ENCODE peak calls at places on chromosomes 2 and 18, in four cellular contexts. One of them, this sample, is unnamed.

GRCh38 chr2:226115102-226115831 is 684.4 kb downstream of the IRS1 start:
- DNase-seq in fibroblast of lung: peak
- DNase-seq in activated CD8-positive, alpha-beta T cell treated with anti-CD3 and anti-CD28 coated beads for 36 hours: no peak
- DNase-seq in cardiac fibroblast: peak
- DNase-seq in this sample: peak

GRCh38 chr2:197909377-197909776 is 105.0 kb downstream of the PLCL1 start:
- DNase-seq in fibroblast of lung: peak
- DNase-seq in activated CD8-positive, alpha-beta T cell treated with anti-CD3 and anti-CD28 coated beads for 36 hours: no peak
- DNase-seq in cardiac fibroblast: peak
- DNase-seq in this sample: peak

GRCh38 chr2:236841389-236841788 is 244.3 kb upstream of the COPS8 start:
- DNase-seq in fibroblast of lung: no peak
- DNase-seq in activated CD8-positive, alpha-beta T cell treated with anti-CD3 and anti-CD28 coated beads for 36 hours: no peak
- DNase-seq in cardiac fibroblast: no peak
- DNase-seq in this sample: no peak

GRCh38 chr2:128748336-128748735 is 429.7 kb upstream of the HS6ST1 start:
- DNase-seq in fibroblast of lung: no peak
- DNase-seq in activated CD8-positive, alpha-beta T cell treated with anti-CD3 and anti-CD28 coated beads for 36 hours: no peak
- DNase-seq in cardiac fibroblast: no peak
- DNase-seq in this sample: no peak

GRCh38 chr2:61011649-61012048 is 5.9 kb upstream of the PEX13 start:
- DNase-seq in fibroblast of lung: peak
- DNase-seq in activated CD8-positive, alpha-beta T cell treated with anti-CD3 and anti-CD28 coated beads for 36 hours: no peak
- DNase-seq in cardiac fibroblast: peak
- DNase-seq in this sample: peak

GRCh38 chr2:226699321-226699720 is 100.3 kb downstream of the IRS1 start:
- DNase-seq in fibroblast of lung: peak
- DNase-seq in activated CD8-positive, alpha-beta T cell treated with anti-CD3 and anti-CD28 coated beads for 36 hours: no peak
- DNase-seq in cardiac fibroblast: peak
- DNase-seq in this sample: peak

GRCh38 chr2:84906900-84907714 is 1.7 kb downstream of the TMSB10 start:
- DNase-seq in fibroblast of lung: peak
- DNase-seq in activated CD8-positive, alpha-beta T cell treated with anti-CD3 and anti-CD28 coated beads for 36 hours: peak
- DNase-seq in cardiac fibroblast: peak
- DNase-seq in this sample: peak

GRCh38 chr2:235170016-235170415 is 218.2 kb downstream of the SH3BP4 start:
- DNase-seq in fibroblast of lung: peak
- DNase-seq in activated CD8-positive, alpha-beta T cell treated with anti-CD3 and anti-CD28 coated beads for 36 hours: no peak
- DNase-seq in cardiac fibroblast: peak
- DNase-seq in this sample: peak

GRCh38 chr2:10901565-10901964 is 10.2 kb upstream of the KCNF1 start:
- DNase-seq in fibroblast of lung: no peak
- DNase-seq in activated CD8-positive, alpha-beta T cell treated with anti-CD3 and anti-CD28 coated beads for 36 hours: no peak
- DNase-seq in cardiac fibroblast: no peak
- DNase-seq in this sample: no peak

GRCh38 chr2:62687644-62688043 is 17.9 kb upstream of the EHBP1 start:
- DNase-seq in fibroblast of lung: no peak
- DNase-seq in activated CD8-positive, alpha-beta T cell treated with anti-CD3 and anti-CD28 coated beads for 36 hours: no peak
- DNase-seq in cardiac fibroblast: no peak
- DNase-seq in this sample: no peak

GRCh38 chr2:30778611-30779010 is 28.6 kb downstream of the CAPN13 start:
- DNase-seq in fibroblast of lung: no peak
- DNase-seq in activated CD8-positive, alpha-beta T cell treated with anti-CD3 and anti-CD28 coated beads for 36 hours: no peak
- DNase-seq in cardiac fibroblast: no peak
- DNase-seq in this sample: no peak

GRCh38 chr2:158253170-158253569 is 151.5 kb downstream of the UPP2 start:
- DNase-seq in fibroblast of lung: no peak
- DNase-seq in activated CD8-positive, alpha-beta T cell treated with anti-CD3 and anti-CD28 coated beads for 36 hours: no peak
- DNase-seq in cardiac fibroblast: no peak
- DNase-seq in this sample: no peak

GRCh38 chr2:121860033-121860810 is 104.8 kb downstream of the TSN start:
- DNase-seq in fibroblast of lung: peak
- DNase-seq in activated CD8-positive, alpha-beta T cell treated with anti-CD3 and anti-CD28 coated beads for 36 hours: no peak
- DNase-seq in cardiac fibroblast: peak
- DNase-seq in this sample: peak

GRCh38 chr2:111194835-111195621 is 74.3 kb downstream of the BCL2L11 start:
- DNase-seq in fibroblast of lung: no peak
- DNase-seq in activated CD8-positive, alpha-beta T cell treated with anti-CD3 and anti-CD28 coated beads for 36 hours: no peak
- DNase-seq in cardiac fibroblast: no peak
- DNase-seq in this sample: no peak

GRCh38 chr2:166126014-166126639 is 1.7 kb downstream of the SCN1A start:
- DNase-seq in fibroblast of lung: peak
- DNase-seq in activated CD8-positive, alpha-beta T cell treated with anti-CD3 and anti-CD28 coated beads for 36 hours: no peak
- DNase-seq in cardiac fibroblast: peak
- DNase-seq in this sample: peak

GRCh38 chr2:120758181-120759048 is 22.7 kb downstream of the GLI2 start:
- DNase-seq in fibroblast of lung: peak
- DNase-seq in activated CD8-positive, alpha-beta T cell treated with anti-CD3 and anti-CD28 coated beads for 36 hours: no peak
- DNase-seq in cardiac fibroblast: peak
- DNase-seq in this sample: no peak

GRCh38 chr2:69010437-69011194 is 2.4 kb upstream of the ANTXR1 start:
- DNase-seq in fibroblast of lung: no peak
- DNase-seq in activated CD8-positive, alpha-beta T cell treated with anti-CD3 and anti-CD28 coated beads for 36 hours: no peak
- DNase-seq in cardiac fibroblast: no peak
- DNase-seq in this sample: no peak

GRCh38 chr18:13500227-13500865 is 226.0 kb downstream of the FAM210A start:
- DNase-seq in fibroblast of lung: peak
- DNase-seq in activated CD8-positive, alpha-beta T cell treated with anti-CD3 and anti-CD28 coated beads for 36 hours: peak
- DNase-seq in cardiac fibroblast: peak
- DNase-seq in this sample: peak

GRCh38 chr2:12728221-12728777 is 11.6 kb downstream of the TRIB2 start:
- DNase-seq in fibroblast of lung: no peak
- DNase-seq in activated CD8-positive, alpha-beta T cell treated with anti-CD3 and anti-CD28 coated beads for 36 hours: peak
- DNase-seq in cardiac fibroblast: no peak
- DNase-seq in this sample: no peak

GRCh38 chr2:187842978-187843847 is 289.0 kb upstream of the TFPI start:
- DNase-seq in fibroblast of lung: peak
- DNase-seq in activated CD8-positive, alpha-beta T cell treated with anti-CD3 and anti-CD28 coated beads for 36 hours: no peak
- DNase-seq in cardiac fibroblast: peak
- DNase-seq in this sample: peak

GRCh38 chr18:56321470-56321869 is 316.9 kb downstream of the TXNL1 start:
- DNase-seq in fibroblast of lung: peak
- DNase-seq in activated CD8-positive, alpha-beta T cell treated with anti-CD3 and anti-CD28 coated beads for 36 hours: no peak
- DNase-seq in cardiac fibroblast: peak
- DNase-seq in this sample: no peak

GRCh38 chr2:119371111-119371510 is 4.3 kb downstream of the DBI start:
- DNase-seq in fibroblast of lung: no peak
- DNase-seq in activated CD8-positive, alpha-beta T cell treated with anti-CD3 and anti-CD28 coated beads for 36 hours: no peak
- DNase-seq in cardiac fibroblast: no peak
- DNase-seq in this sample: no peak

GRCh38 chr18:47283476-47283875 is 32.0 kb upstream of the SKOR2 start:
- DNase-seq in fibroblast of lung: peak
- DNase-seq in activated CD8-positive, alpha-beta T cell treated with anti-CD3 and anti-CD28 coated beads for 36 hours: no peak
- DNase-seq in cardiac fibroblast: peak
- DNase-seq in this sample: peak

GRCh38 chr2:95273911-95274290 is 348 bp upstream of the PROM2 start:
- DNase-seq in fibroblast of lung: no peak
- DNase-seq in activated CD8-positive, alpha-beta T cell treated with anti-CD3 and anti-CD28 coated beads for 36 hours: no peak
- DNase-seq in cardiac fibroblast: no peak
- DNase-seq in this sample: no peak

GRCh38 chr2:27956895-27957294 is 66.4 kb downstream of the BABAM2 start:
- DNase-seq in fibroblast of lung: peak
- DNase-seq in activated CD8-positive, alpha-beta T cell treated with anti-CD3 and anti-CD28 coated beads for 36 hours: no peak
- DNase-seq in cardiac fibroblast: peak
- DNase-seq in this sample: peak

GRCh38 chr2:85400951-85401805 is 9.0 kb downstream of the CAPG start:
- DNase-seq in fibroblast of lung: no peak
- DNase-seq in activated CD8-positive, alpha-beta T cell treated with anti-CD3 and anti-CD28 coated beads for 36 hours: no peak
- DNase-seq in cardiac fibroblast: no peak
- DNase-seq in this sample: no peak

GRCh38 chr18:25349926-25350560 is 1.9 kb downstream of the ZNF521 start:
- DNase-seq in fibroblast of lung: peak
- DNase-seq in activated CD8-positive, alpha-beta T cell treated with anti-CD3 and anti-CD28 coated beads for 36 hours: peak
- DNase-seq in cardiac fibroblast: peak
- DNase-seq in this sample: no peak

GRCh38 chr2:16130541-16130880 is 190.2 kb downstream of the MYCN start:
- DNase-seq in fibroblast of lung: no peak
- DNase-seq in activated CD8-positive, alpha-beta T cell treated with anti-CD3 and anti-CD28 coated beads for 36 hours: no peak
- DNase-seq in cardiac fibroblast: no peak
- DNase-seq in this sample: no peak

GRCh38 chr18:47602273-47602897 is 328.1 kb downstream of the SMAD2 start:
- DNase-seq in fibroblast of lung: no peak
- DNase-seq in activated CD8-positive, alpha-beta T cell treated with anti-CD3 and anti-CD28 coated beads for 36 hours: no peak
- DNase-seq in cardiac fibroblast: no peak
- DNase-seq in this sample: no peak

GRCh38 chr18:62198259-62198658 is 11.2 kb downstream of the RELCH start:
- DNase-seq in fibroblast of lung: no peak
- DNase-seq in activated CD8-positive, alpha-beta T cell treated with anti-CD3 and anti-CD28 coated beads for 36 hours: no peak
- DNase-seq in cardiac fibroblast: no peak
- DNase-seq in this sample: peak

GRCh38 chr2:41853427-41854191 is 194.2 kb upstream of the PKDCC start:
- DNase-seq in fibroblast of lung: peak
- DNase-seq in activated CD8-positive, alpha-beta T cell treated with anti-CD3 and anti-CD28 coated beads for 36 hours: peak
- DNase-seq in cardiac fibroblast: peak
- DNase-seq in this sample: peak

GRCh38 chr2:48180557-48180956 is 274.3 kb upstream of the FBXO11 start:
- DNase-seq in fibroblast of lung: no peak
- DNase-seq in activated CD8-positive, alpha-beta T cell treated with anti-CD3 and anti-CD28 coated beads for 36 hours: no peak
- DNase-seq in cardiac fibroblast: no peak
- DNase-seq in this sample: no peak

GRCh38 chr18:58024139-58024538 is 19.9 kb upstream of the NEDD4L start:
- DNase-seq in fibroblast of lung: no peak
- DNase-seq in activated CD8-positive, alpha-beta T cell treated with anti-CD3 and anti-CD28 coated beads for 36 hours: no peak
- DNase-seq in cardiac fibroblast: no peak
- DNase-seq in this sample: no peak

GRCh38 chr2:97935719-97936161 is 60.0 kb downstream of the TMEM131 start:
- DNase-seq in fibroblast of lung: peak
- DNase-seq in activated CD8-positive, alpha-beta T cell treated with anti-CD3 and anti-CD28 coated beads for 36 hours: peak
- DNase-seq in cardiac fibroblast: peak
- DNase-seq in this sample: peak

GRCh38 chr2:239321596-239322413 is 79.0 kb downstream of the HDAC4 start:
- DNase-seq in fibroblast of lung: peak
- DNase-seq in activated CD8-positive, alpha-beta T cell treated with anti-CD3 and anti-CD28 coated beads for 36 hours: peak
- DNase-seq in cardiac fibroblast: no peak
- DNase-seq in this sample: peak

GRCh38 chr2:105294844-105295481 is 34.6 kb downstream of the TGFBRAP1 start:
- DNase-seq in fibroblast of lung: peak
- DNase-seq in activated CD8-positive, alpha-beta T cell treated with anti-CD3 and anti-CD28 coated beads for 36 hours: peak
- DNase-seq in cardiac fibroblast: peak
- DNase-seq in this sample: peak
- TF ChIP-seq CTCF in fibroblast of lung: peak
- TF ChIP-seq CTCF in activated CD8-positive, alpha-beta T cell treated with anti-CD3 and anti-CD28 coated beads for 36 hours: no peak
- TF ChIP-seq CTCF in cardiac fibroblast: peak
- TF ChIP-seq CTCF in this sample: peak

DNA sequence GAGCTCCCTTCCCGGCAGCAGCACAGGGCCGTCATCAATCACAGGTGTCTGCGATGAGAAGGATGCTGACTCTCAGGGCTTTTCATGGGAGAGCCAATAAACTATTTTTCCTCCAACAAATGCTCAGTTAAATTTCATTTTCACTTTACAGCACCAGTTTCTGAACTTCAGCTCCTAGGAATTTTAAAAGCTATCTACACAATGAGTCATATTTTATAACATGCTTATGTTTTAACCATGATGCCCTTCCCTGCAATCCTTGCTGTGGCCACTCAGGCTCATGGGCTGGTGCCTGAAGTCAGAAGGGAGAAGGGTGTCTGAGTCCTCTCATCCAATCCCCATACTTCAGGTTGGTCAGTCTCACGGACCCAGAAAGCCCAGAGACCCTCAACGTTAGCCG is 123.6 kb downstream of the AFF3 start:
- DNase-seq in fibroblast of lung: peak
- DNase-seq in activated CD8-positive, alpha-beta T cell treated with anti-CD3 and anti-CD28 coated beads for 36 hours: no peak
- DNase-seq in cardiac fibroblast: peak
- DNase-seq in this sample: no peak
- TF ChIP-seq CTCF in fibroblast of lung: no peak
- TF ChIP-seq CTCF in activated CD8-positive, alpha-beta T cell treated with anti-CD3 and anti-CD28 coated beads for 36 hours: no peak
- TF ChIP-seq CTCF in cardiac fibroblast: no peak
- TF ChIP-seq CTCF in this sample: no peak

GRCh38 chr18:37684590-37684989 is 119.0 kb upstream of the CELF4 start:
- DNase-seq in fibroblast of lung: no peak
- DNase-seq in activated CD8-positive, alpha-beta T cell treated with anti-CD3 and anti-CD28 coated beads for 36 hours: no peak
- DNase-seq in cardiac fibroblast: no peak
- DNase-seq in this sample: no peak
- TF ChIP-seq CTCF in fibroblast of lung: no peak
- TF ChIP-seq CTCF in activated CD8-positive, alpha-beta T cell treated with anti-CD3 and anti-CD28 coated beads for 36 hours: no peak
- TF ChIP-seq CTCF in cardiac fibroblast: no peak
- TF ChIP-seq CTCF in this sample: no peak

DNA sequence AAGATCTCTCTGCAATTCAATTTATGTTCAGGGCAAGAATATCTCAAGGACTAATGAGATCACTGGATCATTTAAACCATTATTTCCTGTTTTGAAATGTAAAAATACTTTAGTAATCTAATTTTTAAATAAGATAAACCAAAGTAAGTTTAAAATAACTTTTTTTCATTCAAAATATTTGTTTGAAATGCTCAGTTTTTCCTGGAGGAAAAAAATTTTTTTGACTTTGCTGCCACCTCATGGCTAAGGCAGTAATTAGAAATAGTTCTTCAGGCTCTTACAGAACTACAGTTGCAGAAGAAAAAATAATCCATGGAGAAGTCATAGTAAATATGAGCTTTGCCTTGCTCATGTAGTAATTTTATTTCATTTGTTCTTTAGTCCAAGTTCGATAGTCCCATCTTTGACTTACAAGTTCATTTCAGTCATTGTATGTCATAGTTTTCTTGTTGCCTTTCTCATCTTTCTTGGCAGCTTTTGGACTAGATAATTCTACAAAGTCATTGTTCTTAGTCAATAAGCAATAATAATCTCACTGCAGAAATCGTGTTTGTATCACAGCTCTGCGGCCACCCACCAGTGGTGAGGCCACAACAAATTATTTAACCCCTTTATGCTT is 127.4 kb downstream of the DPP4 start:
- DNase-seq in fibroblast of lung: peak
- DNase-seq in activated CD8-positive, alpha-beta T cell treated with anti-CD3 and anti-CD28 coated beads for 36 hours: peak
- DNase-seq in cardiac fibroblast: peak
- DNase-seq in this sample: peak
- TF ChIP-seq CTCF in fibroblast of lung: peak
- TF ChIP-seq CTCF in activated CD8-positive, alpha-beta T cell treated with anti-CD3 and anti-CD28 coated beads for 36 hours: peak
- TF ChIP-seq CTCF in cardiac fibroblast: peak
- TF ChIP-seq CTCF in this sample: peak

GRCh38 chr18:3585656-3586509 is 135.9 kb downstream of the TGIF1 start:
- DNase-seq in fibroblast of lung: peak
- DNase-seq in activated CD8-positive, alpha-beta T cell treated with anti-CD3 and anti-CD28 coated beads for 36 hours: peak
- DNase-seq in cardiac fibroblast: peak
- DNase-seq in this sample: peak
- TF ChIP-seq CTCF in fibroblast of lung: peak
- TF ChIP-seq CTCF in activated CD8-positive, alpha-beta T cell treated with anti-CD3 and anti-CD28 coated beads for 36 hours: peak
- TF ChIP-seq CTCF in cardiac fibroblast: peak
- TF ChIP-seq CTCF in this sample: peak

DNA sequence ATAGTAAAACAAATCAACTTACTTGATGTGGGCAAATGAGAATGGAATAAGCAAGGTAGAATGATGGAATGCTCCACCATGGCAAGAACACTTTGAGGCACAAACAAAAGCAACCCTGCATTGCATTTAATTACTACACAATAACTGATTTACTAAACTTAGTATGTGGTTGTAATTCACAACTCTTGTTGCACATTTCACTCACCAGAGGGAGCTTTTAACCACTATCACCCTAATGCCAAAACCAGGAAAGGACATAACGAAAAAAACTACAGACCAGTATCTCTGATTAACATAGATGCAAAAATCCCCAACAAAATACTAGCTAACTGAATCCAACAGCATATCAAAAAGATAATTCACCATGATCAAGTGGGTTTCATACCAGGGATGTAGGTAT is 659.8 kb downstream of the CPS1 start:
- DNase-seq in fibroblast of lung: no peak
- DNase-seq in activated CD8-positive, alpha-beta T cell treated with anti-CD3 and anti-CD28 coated beads for 36 hours: no peak
- DNase-seq in cardiac fibroblast: peak
- DNase-seq in this sample: peak
- TF ChIP-seq CTCF in fibroblast of lung: no peak
- TF ChIP-seq CTCF in activated CD8-positive, alpha-beta T cell treated with anti-CD3 and anti-CD28 coated beads for 36 hours: no peak
- TF ChIP-seq CTCF in cardiac fibroblast: peak
- TF ChIP-seq CTCF in this sample: no peak

GRCh38 chr2:180991361-180991760 is 11.0 kb downstream of the UBE2E3 start:
- DNase-seq in fibroblast of lung: no peak
- DNase-seq in activated CD8-positive, alpha-beta T cell treated with anti-CD3 and anti-CD28 coated beads for 36 hours: no peak
- DNase-seq in cardiac fibroblast: no peak
- DNase-seq in this sample: no peak
- TF ChIP-seq CTCF in fibroblast of lung: no peak
- TF ChIP-seq CTCF in activated CD8-positive, alpha-beta T cell treated with anti-CD3 and anti-CD28 coated beads for 36 hours: no peak
- TF ChIP-seq CTCF in cardiac fibroblast: no peak
- TF ChIP-seq CTCF in this sample: no peak